ENCODE peak calls at places on chromosomes 4 and X, in seven cellular contexts. O is left ventricle myocardium inferior, I is astrocyte of the spinal cord, Y is stomach, J is heart right ventricle, A is choroid plexus epithelial cell, C is right lobe of liver. U is an unnamed sample.

GRCh38 chr4:129344058-129344457 is 248.1 kb downstream of the C4orf33 start:
- DNase-seq in O (no peak), I (peak), Y (no peak), J (peak), A (peak), C (no peak), U (no peak)

GRCh38 chrX:103503163-103503852 is 16.0 kb downstream of the RAB40A start:
- DNase-seq in O (no peak), I (peak), Y (no peak), J (no peak), A (peak), C (no peak), U (no peak)

GRCh38 chr4:153233761-153234371 is 29.6 kb downstream of the TRIM2 start:
- DNase-seq in O (no peak), I (peak), Y (peak), J (no peak), A (peak), C (peak), U (no peak)

GRCh38 chr4:122577808-122578781 is 42.8 kb downstream of the IL21 start:
- DNase-seq in O (no peak), I (peak), Y (peak), J (peak), A (peak), C (no peak), U (peak)

GRCh38 chrX:140480765-140481164 is 24.1 kb downstream of the SOX3 start:
- DNase-seq in O (no peak), I (peak), Y (no peak), J (no peak), A (no peak), C (no peak), U (no peak)

GRCh38 chrX:41192880-41193279 is 107.6 kb downstream of the USP9X start:
- DNase-seq in O (no peak), I (no peak), Y (no peak), J (no peak), A (peak), C (no peak), U (no peak)

GRCh38 chr4:3302786-3303444 is 10.1 kb downstream of the RGS12 start:
- DNase-seq in O (no peak), I (no peak), Y (peak), J (no peak), A (no peak), C (peak), U (no peak)

GRCh38 chr4:2332976-2333319 is 71.0 kb upstream of the MXD4 start:
- DNase-seq in O (no peak), I (no peak), Y (no peak), J (no peak), A (no peak), C (no peak), U (no peak)

GRCh38 chrX:153338836-153339235 is 4.9 kb downstream of the ZNF275 start:
- DNase-seq in O (no peak), I (no peak), Y (no peak), J (no peak), A (no peak), C (no peak), U (no peak)

GRCh38 chr4:174437324-174437723 is 85.0 kb downstream of the HPGD start:
- DNase-seq in O (no peak), I (peak), Y (no peak), J (no peak), A (peak), C (no peak), U (no peak)

GRCh38 chrX:81120270-81120935 is 81.3 kb downstream of the HMGN5 start:
- DNase-seq in O (no peak), I (no peak), Y (no peak), J (no peak), A (no peak), C (no peak), U (no peak)

GRCh38 chrX:114717921-114718320 is 134.0 kb downstream of the HTR2C start:
- DNase-seq in O (no peak), I (no peak), Y (no peak), J (no peak), A (peak), C (no peak), U (no peak)

GRCh38 chr4:1396806-1397455 is 9.3 kb downstream of the NKX1-1 start:
- DNase-seq in O (no peak), I (no peak), Y (no peak), J (no peak), A (no peak), C (no peak), U (no peak)

GRCh38 chr4:2793578-2793919 is 664 bp downstream of the SH3BP2 start:
- DNase-seq in O (peak), I (no peak), Y (peak), J (no peak), A (peak), C (peak), U (no peak)

GRCh38 chrX:28590394-28590793 is 3.1 kb downstream of the IL1RAPL1 start:
- DNase-seq in O (no peak), I (no peak), Y (no peak), J (no peak), A (peak), C (no peak), U (no peak)

GRCh38 chrX:47625365-47625764 is 4.4 kb downstream of the CFP start:
- DNase-seq in O (no peak), I (no peak), Y (no peak), J (no peak), A (no peak), C (no peak), U (no peak)

GRCh38 chr4:164904336-164904735 is 27.4 kb downstream of the APELA start:
- DNase-seq in O (no peak), I (no peak), Y (no peak), J (no peak), A (no peak), C (no peak), U (no peak)

GRCh38 chr4:110055014-110055768 is 142.5 kb downstream of the EGF start:
- DNase-seq in O (no peak), I (no peak), Y (no peak), J (no peak), A (peak), C (peak), U (no peak)

GRCh38 chrX:45758319-45758718 is 557.6 kb upstream of the DIPK2B start:
- DNase-seq in O (no peak), I (peak), Y (no peak), J (no peak), A (peak), C (no peak), U (no peak)

GRCh38 chr4:145679520-145679919 is 426 bp upstream of the C4orf51 start:
- DNase-seq in O (peak), I (peak), Y (peak), J (peak), A (peak), C (no peak), U (no peak)

GRCh38 chr4:82984459-82984858 is 26.2 kb downstream of the LIN54 start:
- DNase-seq in O (no peak), I (peak), Y (no peak), J (no peak), A (peak), C (no peak), U (no peak)

GRCh38 chr4:183905081-183905592 is at the start of gene STOX2:
- DNase-seq in O (peak), I (peak), Y (peak), J (peak), A (peak), C (peak), U (peak)

GRCh38 chrX:39891781-39892180 is 206.0 kb downstream of the BCOR start:
- DNase-seq in O (no peak), I (no peak), Y (no peak), J (no peak), A (no peak), C (no peak), U (no peak)

GRCh38 chrX:80648023-80648422 is 161.7 kb downstream of the BRWD3 start:
- DNase-seq in O (no peak), I (peak), Y (no peak), J (no peak), A (peak), C (no peak), U (no peak)

GRCh38 chr4:8082517-8083055 is 76.0 kb downstream of the ABLIM2 start:
- DNase-seq in O (no peak), I (peak), Y (no peak), J (no peak), A (peak), C (no peak), U (no peak)

GRCh38 chr4:5753366-5753765 is 42.4 kb downstream of the EVC start:
- DNase-seq in O (no peak), I (no peak), Y (no peak), J (no peak), A (no peak), C (no peak), U (no peak)

GRCh38 chrX:110317079-110317819 is 636 bp downstream of the AMMECR1 start:
- DNase-seq in O (peak), I (no peak), Y (peak), J (no peak), A (no peak), C (peak), U (peak)

GRCh38 chr4:8516996-8517550 is 63.1 kb upstream of the GPR78 start:
- DNase-seq in O (no peak), I (no peak), Y (no peak), J (no peak), A (no peak), C (no peak), U (no peak)

GRCh38 chr4:113979157-113979972 is at the start of gene ARSJ:
- DNase-seq in O (peak), I (peak), Y (peak), J (peak), A (peak), C (peak), U (peak)

GRCh38 chr4:186009976-186010375 is 59.0 kb upstream of the TLR3 start:
- DNase-seq in O (no peak), I (no peak), Y (no peak), J (no peak), A (no peak), C (no peak), U (no peak)

GRCh38 chr4:186013404-186014186 is 55.4 kb upstream of the TLR3 start:
- DNase-seq in O (no peak), I (no peak), Y (no peak), J (no peak), A (no peak), C (no peak), U (no peak)

GRCh38 chr4:186008057-186008456 is 60.9 kb upstream of the TLR3 start:
- DNase-seq in O (no peak), I (no peak), Y (no peak), J (no peak), A (no peak), C (no peak), U (no peak)

GRCh38 chr4:186012071-186012470 is 56.9 kb upstream of the TLR3 start:
- DNase-seq in O (no peak), I (no peak), Y (no peak), J (no peak), A (no peak), C (no peak), U (no peak)

DNA sequence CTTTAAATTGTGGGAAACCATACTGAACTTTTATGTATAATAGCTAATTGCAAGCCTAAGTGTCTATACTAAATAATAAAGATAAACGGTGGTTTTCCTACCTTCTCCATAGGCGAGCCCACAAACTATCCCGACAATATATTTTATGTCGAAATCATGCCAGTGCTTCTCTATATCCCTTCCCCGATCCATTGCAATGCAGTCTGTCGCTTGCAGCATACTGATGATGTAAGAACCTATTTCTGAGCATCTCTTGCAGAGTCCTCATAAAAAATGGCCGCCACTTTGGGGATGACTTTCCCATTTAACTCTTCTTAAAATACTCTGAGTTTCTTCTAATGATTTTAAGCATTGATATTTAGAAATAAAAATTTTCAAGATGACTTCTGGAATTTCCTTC is 58.1 kb upstream of the TLR3 start:
- DNase-seq in O (no peak), I (no peak), Y (no peak), J (no peak), A (no peak), C (no peak), U (no peak)
- H3K4me3 ChIP-seq in O (no peak), I (no peak), Y (no peak), J (no peak), A (no peak), C (no peak), U (no peak)

GRCh38 chrX:154412468-154412867 is 1.1 kb downstream of the TAFAZZIN start:
- DNase-seq in O (no peak), I (no peak), Y (no peak), J (peak), A (no peak), C (no peak), U (no peak)

GRCh38 chrX:154411981-154412340 is 622 bp downstream of the TAFAZZIN start:
- DNase-seq in O (peak), I (peak), Y (peak), J (peak), A (peak), C (peak), U (peak)

GRCh38 chrX:154411322-154411980 is at the start of gene TAFAZZIN:
- DNase-seq in O (peak), I (peak), Y (peak), J (peak), A (peak), C (peak), U (peak)

GRCh38 chrX:154408659-154409221 is 314 bp downstream of the DNASE1L1 start:
- DNase-seq in O (no peak), I (no peak), Y (no peak), J (no peak), A (no peak), C (no peak), U (no peak)

DNA sequence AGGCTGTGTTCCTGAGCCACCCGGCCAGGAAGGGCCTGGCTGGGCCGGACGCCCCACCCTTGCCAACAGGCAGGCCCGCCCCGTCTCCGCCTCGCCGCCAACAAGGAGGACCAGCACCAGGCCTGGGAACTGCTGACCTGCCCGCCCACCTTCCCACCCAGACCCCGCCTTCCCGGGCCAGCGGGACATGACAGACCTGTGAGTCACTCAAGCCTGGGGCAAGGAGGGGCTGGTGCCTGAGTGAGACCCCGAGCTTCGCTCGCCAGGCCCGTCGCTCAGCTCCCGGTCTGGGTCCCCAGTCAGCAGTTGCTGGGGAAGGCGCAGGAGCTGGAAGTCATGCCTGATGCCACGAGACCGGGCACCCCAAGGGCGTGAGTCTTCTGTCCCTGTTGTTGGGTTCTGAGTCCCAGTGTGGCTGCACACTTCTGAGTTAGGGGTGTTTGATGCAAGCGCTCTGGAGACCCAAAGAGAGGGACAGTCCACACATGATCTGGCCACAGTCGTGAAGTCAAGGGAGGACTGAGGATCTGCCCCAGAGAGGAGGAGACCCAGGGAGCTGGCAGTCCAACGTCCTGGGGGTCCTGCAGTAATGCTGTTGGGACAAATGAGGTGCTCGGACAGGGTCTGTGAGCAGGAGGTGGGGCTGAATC is at the start of gene DNASE1L1:
- DNase-seq in O (peak), I (peak), Y (peak), J (peak), A (peak), C (peak), U (peak)
- H3K4me3 ChIP-seq in O (peak), I (peak), Y (peak), J (peak), A (peak), C (no peak), U (no peak)

GRCh38 chrX:102154218-102154860 is 1.4 kb downstream of the BEX5 start:
- DNase-seq in O (no peak), I (no peak), Y (no peak), J (no peak), A (no peak), C (no peak), U (no peak)
- H3K4me3 ChIP-seq in O (no peak), I (no peak), Y (no peak), J (no peak), A (no peak), C (no peak), U (no peak)

GRCh38 chrX:120001787-120002186 is 58.2 kb upstream of the NKAP start:
- DNase-seq in O (no peak), I (no peak), Y (no peak), J (no peak), A (no peak), C (no peak), U (no peak)
- H3K4me3 ChIP-seq in O (no peak), I (no peak), Y (no peak), J (no peak), A (no peak), C (no peak), U (no peak)

DNA sequence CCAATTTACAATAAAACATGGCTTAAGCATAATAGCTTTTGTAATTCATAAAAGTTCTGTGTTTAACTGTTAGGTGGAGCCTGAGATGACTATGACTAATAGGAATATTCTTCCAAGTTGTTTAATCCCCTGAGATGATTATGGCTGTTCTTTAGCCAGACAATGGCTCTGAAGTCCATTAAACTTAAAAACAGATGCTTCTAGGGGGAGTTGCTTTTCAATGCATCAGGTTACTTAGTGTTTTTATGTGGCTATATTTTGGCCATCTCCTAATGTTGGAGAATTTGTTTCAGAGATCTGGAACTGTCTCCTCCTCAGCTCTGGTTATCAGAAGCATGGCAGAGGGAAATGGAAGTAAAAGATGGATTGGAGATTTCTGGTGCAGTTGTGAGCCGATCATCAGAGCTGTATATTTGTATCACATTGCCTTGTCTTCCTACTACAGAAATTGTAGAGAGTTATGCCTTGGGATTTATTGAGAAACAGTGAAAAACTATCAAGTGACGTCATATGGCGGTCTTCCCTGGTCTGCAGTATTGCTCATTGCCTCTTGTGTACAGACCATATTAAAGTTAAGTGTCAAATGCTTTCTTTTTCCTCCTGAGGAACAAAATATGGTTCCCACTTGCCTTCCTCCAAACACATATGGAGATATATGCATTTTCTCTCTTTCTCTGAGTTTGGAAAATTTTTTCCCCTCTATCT is 29.7 kb downstream of the SGMS2 start:
- DNase-seq in O (no peak), I (peak), Y (no peak), J (no peak), A (no peak), C (no peak), U (no peak)
- H3K4me3 ChIP-seq in O (peak), I (no peak), Y (no peak), J (peak), A (no peak), C (no peak), U (no peak)

GRCh38 chr4:102901804-102902203 is 33.0 kb downstream of the CISD2 start:
- DNase-seq in O (no peak), I (no peak), Y (no peak), J (no peak), A (no peak), C (no peak), U (no peak)
- H3K4me3 ChIP-seq in O (no peak), I (no peak), Y (no peak), J (no peak), A (no peak), C (no peak), U (no peak)

U was measured in tibial nerve.